ENCODE peak calls at places on chromosomes 3 and 15, in five cellular contexts. N, H, U, E and G are unnamed samples.

GRCh38 chr3:12286927-12287726 is 1.7 kb upstream of the PPARG start:
- DNase-seq in N (no peak), H (peak), U (no peak), E (no peak), G (no peak)

GRCh38 chr3:16849795-16850194 is 35.0 kb upstream of the PLCL2 start:
- DNase-seq in N (peak), H (no peak), U (no peak), E (no peak), G (no peak)

GRCh38 chr3:9715127-9715526 is 11.5 kb downstream of the CPNE9 start:
- DNase-seq in N (no peak), H (no peak), U (no peak), E (no peak), G (no peak)

GRCh38 chr3:61882253-61882652 is 320.9 kb downstream of the PTPRG start:
- DNase-seq in N (no peak), H (no peak), U (no peak), E (no peak), G (no peak)

GRCh38 chr3:17972889-17973558 is 230.6 kb upstream of the TBC1D5 start:
- DNase-seq in N (no peak), H (no peak), U (no peak), E (no peak), G (no peak)

GRCh38 chr3:46215810-46216414 is 7.8 kb upstream of the CCR1 start:
- DNase-seq in N (peak), H (no peak), U (no peak), E (no peak), G (no peak)

GRCh38 chr3:8776406-8776805 is 7.0 kb upstream of the OXTR start:
- DNase-seq in N (peak), H (no peak), U (no peak), E (no peak), G (no peak)

GRCh38 chr3:197308591-197308990 is 10.2 kb upstream of the DLG1 start:
- DNase-seq in N (peak), H (no peak), U (no peak), E (no peak), G (no peak)

GRCh38 chr15:62822228-62822627 is 220.3 kb upstream of the TPM1 start:
- DNase-seq in N (no peak), H (no peak), U (no peak), E (no peak), G (no peak)